ENCODE peak calls at places on chromosome 22, in eight cellular contexts. G is LHCN-M2; B is iPS-NIHi11; E is stimulated activated CD8-positive, alpha-beta memory T cell treated with anti-CD3 and anti-CD28 coated beads, Interleukin-15, amount 100 ng/mL, for 4 hours; L is dorsolateral prefrontal cortex; M is activated CD4-positive, alpha-beta T cell treated with anti-CD3 and anti-CD28 coated beads for 48 hours; W is activated T-helper 9 cell treated with anti-CD3 and anti-CD28 coated beads, Interleukin-2, amount 50 U/mL, for 16 hours; Q is ovary. H is an unnamed sample.

GRCh38 chr22:49960967-49961600 is 512 bp downstream of the PIM3 start:
- DNase-seq in W (no peak), Q (peak), E (no peak), L (peak), B (no peak), G (no peak), M (peak), H (peak)

GRCh38 chr22:37972527-37972926 is 11.8 kb downstream of the SOX10 start:
- DNase-seq in W (no peak), Q (no peak), B (no peak), E (no peak), G (no peak), L (no peak), M (no peak), H (no peak)

GRCh38 chr22:46602025-46602424 is 18.2 kb upstream of the GRAMD4 start:
- DNase-seq in G (no peak), M (no peak), Q (no peak), E (no peak), B (no peak), W (no peak), L (no peak), H (no peak)

GRCh38 chr22:38432264-38432663 is 22.7 kb downstream of the KCNJ4 start:
- DNase-seq in G (no peak), W (no peak), M (no peak), E (no peak), B (no peak), L (no peak), Q (no peak), H (no peak)

GRCh38 chr22:31829505-31829904 is 75.7 kb downstream of the DEPDC5 start:
- DNase-seq in G (peak), E (peak), W (peak), L (no peak), Q (peak), M (peak), B (no peak), H (no peak)

GRCh38 chr22:44452531-44453420 is 45.3 kb downstream of the RTL6 start:
- DNase-seq in E (no peak), M (no peak), B (no peak), Q (no peak), G (no peak), W (no peak), L (no peak), H (no peak)

GRCh38 chr22:36339171-36340065 is 48.3 kb downstream of the MYH9 start:
- DNase-seq in L (no peak), G (peak), E (no peak), B (no peak), M (peak), Q (no peak), W (no peak), H (no peak)

GRCh38 chr22:36145881-36146280 is 14.7 kb downstream of the APOL3 start:
- DNase-seq in G (no peak), B (no peak), E (no peak), L (no peak), W (no peak), M (no peak), Q (no peak), H (no peak)

GRCh38 chr22:29109853-29110252 is 37.0 kb downstream of the KREMEN1 start:
- DNase-seq in B (no peak), M (no peak), L (no peak), Q (no peak), W (no peak), G (no peak), E (no peak), H (no peak)

GRCh38 chr22:36928826-36929535 is 15.6 kb downstream of the CSF2RB start:
- DNase-seq in G (no peak), W (no peak), M (no peak), E (no peak), B (no peak), Q (no peak), L (no peak), H (no peak)

GRCh38 chr22:50249382-50250248 is 1.4 kb downstream of the HDAC10 start:
- DNase-seq in B (no peak), G (no peak), L (no peak), Q (peak), M (no peak), W (no peak), E (no peak), H (no peak)

GRCh38 chr22:35475545-35475944 is 65.1 kb upstream of the RASD2 start:
- DNase-seq in M (no peak), W (no peak), G (no peak), B (no peak), L (no peak), E (no peak), Q (no peak), H (no peak)

GRCh38 chr22:23497016-23497885 is 82.8 kb downstream of the IGLL1 start:
- DNase-seq in L (peak), M (no peak), G (no peak), Q (no peak), W (no peak), E (no peak), B (no peak), H (peak)

GRCh38 chr22:46931881-46932280 is 169.4 kb downstream of the TBC1D22A start:
- DNase-seq in E (no peak), Q (no peak), G (peak), M (no peak), L (no peak), B (no peak), W (no peak), H (no peak)

GRCh38 chr22:46646531-46647211 is 26.5 kb downstream of the GRAMD4 start:
- DNase-seq in G (no peak), W (no peak), E (no peak), L (no peak), Q (no peak), M (no peak), B (no peak), H (no peak)

GRCh38 chr22:42772647-42773046 is 52.0 kb upstream of the A4GALT start:
- DNase-seq in Q (no peak), L (no peak), M (no peak), W (no peak), B (peak), E (no peak), G (no peak), H (no peak)

GRCh38 chr22:38715176-38715764 is 9.5 kb downstream of the GTPBP1 start:
- DNase-seq in L (no peak), M (no peak), G (no peak), Q (no peak), B (no peak), E (no peak), W (no peak), H (no peak)

GRCh38 chr22:36323855-36324331 is 63.9 kb downstream of the MYH9 start:
- DNase-seq in L (no peak), Q (no peak), E (no peak), W (no peak), G (no peak), M (no peak), B (no peak), H (no peak)

GRCh38 chr22:29744902-29745301 is 21.9 kb downstream of the ZMAT5 start:
- DNase-seq in E (no peak), L (no peak), M (no peak), B (no peak), Q (no peak), W (no peak), G (peak), H (peak)

GRCh38 chr22:30044369-30044768 is 35.9 kb upstream of the HORMAD2 start:
- DNase-seq in G (peak), Q (no peak), E (no peak), L (no peak), W (no peak), M (peak), B (peak), H (no peak)

GRCh38 chr22:44329179-44329796 is 16.5 kb upstream of the SHISAL1 start:
- DNase-seq in M (peak), Q (no peak), L (no peak), G (no peak), B (no peak), W (no peak), E (no peak), H (no peak)

GRCh38 chr22:49969751-49970527 is 9.4 kb downstream of the PIM3 start:
- DNase-seq in B (peak), W (no peak), M (peak), E (no peak), Q (peak), G (no peak), L (peak), H (no peak)

GRCh38 chr22:44269117-44269498 is 43.6 kb downstream of the SHISAL1 start:
- DNase-seq in L (no peak), E (no peak), W (no peak), G (no peak), B (no peak), Q (no peak), M (no peak), H (no peak)

GRCh38 chr22:21755855-21756284 is 20.3 kb upstream of the YPEL1 start:
- DNase-seq in W (no peak), B (no peak), Q (no peak), E (no peak), M (peak), L (no peak), G (peak), H (no peak)

GRCh38 chr22:39471421-39472141 is 14.8 kb downstream of the MGAT3 start:
- DNase-seq in E (no peak), L (no peak), M (no peak), Q (no peak), B (no peak), G (no peak), W (no peak), H (no peak)

GRCh38 chr22:29299136-29299900 is 7.1 kb upstream of the GAS2L1 start:
- DNase-seq in L (no peak), Q (peak), E (no peak), B (no peak), M (no peak), G (no peak), W (no peak), H (peak)

GRCh38 chr22:40432625-40433024 is 62.2 kb downstream of the SGSM3 start:
- DNase-seq in E (no peak), B (no peak), W (no peak), L (no peak), M (no peak), G (no peak), Q (no peak), H (no peak)

GRCh38 chr22:50323900-50324299 is 2.9 kb downstream of the DENND6B start:
- DNase-seq in E (no peak), Q (no peak), W (no peak), L (no peak), M (no peak), B (peak), G (no peak), H (no peak)

GRCh38 chr22:29326481-29326880 is 11.0 kb upstream of the RASL10A start:
- DNase-seq in E (no peak), G (no peak), Q (no peak), W (no peak), B (no peak), L (no peak), M (no peak), H (no peak)

GRCh38 chr22:19628038-19628776 is 86.1 kb upstream of the SEPTIN5 start:
- DNase-seq in B (no peak), L (no peak), E (no peak), M (no peak), Q (no peak), W (no peak), G (no peak), H (no peak)

GRCh38 chr22:38235240-38235850 is 33.6 kb downstream of the MAFF start:
- DNase-seq in E (no peak), W (no peak), B (no peak), G (no peak), Q (no peak), M (no peak), L (no peak), H (no peak)